ENCODE peak calls at places on chromosomes 3 and 15, in five cellular contexts. W is GM23248, L is HCT116, S is neural progenitor cell, J is PC-9. T is an unnamed sample.

GRCh38 chr3:27729748-27730611 is 7.9 kb upstream of the EOMES start:
- DNase-seq in W (peak), L (no peak), S (peak), J (no peak), T (no peak)

GRCh38 chr3:31242026-31242455 is 290.7 kb upstream of the STT3B start:
- DNase-seq in W (no peak), L (no peak), S (no peak), J (no peak), T (no peak)

GRCh38 chr3:45864760-45865567 is 21.4 kb upstream of the CCR9 start:
- DNase-seq in W (no peak), L (no peak), S (no peak), J (no peak), T (no peak)

GRCh38 chr3:123229145-123229544 is 27.4 kb downstream of the SEC22A start:
- DNase-seq in W (peak), L (no peak), S (no peak), J (no peak), T (no peak)

GRCh38 chr15:97978408-97979130 is 18.1 kb downstream of the ARRDC4 start:
- DNase-seq in W (peak), L (no peak), S (no peak), J (no peak), T (no peak)

GRCh38 chr3:64022451-64023186 is 675 bp downstream of the PSMD6 start:
- DNase-seq in W (peak), L (no peak), S (no peak), J (no peak), T (no peak)

GRCh38 chr3:38722760-38723568 is 73.5 kb upstream of the SCN5A start:
- DNase-seq in W (peak), L (no peak), S (no peak), J (no peak), T (no peak)

GRCh38 chr3:164748626-164749025 is 329.7 kb downstream of the SI start:
- DNase-seq in W (peak), L (no peak), S (no peak), J (no peak), T (no peak)

GRCh38 chr15:66232267-66232625 is 21.3 kb downstream of the MEGF11 start:
- DNase-seq in W (no peak), L (no peak), S (no peak), J (no peak), T (no peak)

GRCh38 chr15:68228971-68229385 is 550 bp downstream of the CLN6 start:
- DNase-seq in W (peak), L (no peak), S (no peak), J (no peak), T (peak)

DNA sequence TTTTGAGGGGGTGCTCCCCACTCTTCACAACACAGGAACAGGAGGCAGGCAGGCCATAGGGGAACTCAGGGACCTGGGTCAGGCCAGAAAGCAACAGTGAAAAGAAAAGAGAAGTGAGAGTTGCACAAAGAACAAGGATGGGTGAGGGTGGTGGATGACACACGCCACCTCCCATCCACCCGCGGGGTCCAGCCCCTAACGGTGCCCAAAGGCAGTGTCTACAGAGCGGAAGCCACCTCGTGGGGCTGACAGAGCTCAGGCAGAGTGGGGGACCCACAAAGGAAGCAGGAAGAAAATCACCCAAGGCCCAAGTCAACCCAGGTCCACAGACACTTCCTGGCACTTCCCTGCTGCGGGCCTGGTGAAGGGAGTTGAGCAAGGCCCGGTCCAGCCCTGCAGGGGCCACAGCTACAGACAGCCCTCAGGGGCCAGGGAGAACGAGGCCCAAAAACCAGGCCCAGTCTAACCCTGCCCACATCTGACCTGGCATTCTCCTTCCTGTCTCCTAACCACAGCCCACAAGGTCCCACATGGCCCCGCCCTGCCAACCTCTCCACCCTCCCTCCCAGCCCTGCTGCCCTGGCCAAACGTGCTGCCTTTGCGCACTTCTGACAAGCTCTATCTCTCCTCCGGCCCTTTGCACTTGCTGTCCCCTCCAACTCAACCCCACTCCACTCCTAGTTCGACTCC is 5.9 kb downstream of the NUP210 start:
- DNase-seq in W (no peak), L (no peak), S (no peak), J (peak), T (peak)
- H3K4me2 ChIP-seq in W (no peak), L (peak), S (no peak), J (peak), T (peak)

GRCh38 chr3:43506644-43507043 is 115.2 kb downstream of the ANO10 start:
- DNase-seq in W (no peak), L (no peak), S (no peak), J (no peak), T (no peak)

GRCh38 chr3:43503067-43503728 is 118.6 kb downstream of the ANO10 start:
- DNase-seq in W (peak), L (peak), S (peak), J (no peak), T (peak)

DNA sequence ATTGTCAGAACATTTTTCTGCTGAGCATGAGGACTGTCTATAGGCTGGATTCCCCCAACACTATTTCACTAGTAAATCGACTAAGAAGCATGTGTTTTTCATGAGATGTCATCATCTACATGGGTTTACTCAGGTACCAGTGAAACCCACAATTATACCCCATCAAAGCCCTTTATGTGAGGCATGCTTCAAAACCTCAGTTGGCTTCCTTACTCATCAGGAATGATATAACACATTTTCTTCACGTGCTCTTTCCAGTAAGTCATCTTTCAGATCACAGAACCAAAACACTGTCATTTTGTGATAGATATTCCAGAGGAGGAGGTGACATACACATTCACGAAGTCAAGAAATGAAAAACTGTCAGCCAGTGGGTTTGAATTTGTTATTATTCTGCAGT is 116.5 kb downstream of the ANO10 start:
- DNase-seq in W (peak), L (no peak), S (no peak), J (no peak), T (no peak)
- H3K4me2 ChIP-seq in W (peak), L (no peak), S (no peak), J (no peak), T (no peak)

DNA sequence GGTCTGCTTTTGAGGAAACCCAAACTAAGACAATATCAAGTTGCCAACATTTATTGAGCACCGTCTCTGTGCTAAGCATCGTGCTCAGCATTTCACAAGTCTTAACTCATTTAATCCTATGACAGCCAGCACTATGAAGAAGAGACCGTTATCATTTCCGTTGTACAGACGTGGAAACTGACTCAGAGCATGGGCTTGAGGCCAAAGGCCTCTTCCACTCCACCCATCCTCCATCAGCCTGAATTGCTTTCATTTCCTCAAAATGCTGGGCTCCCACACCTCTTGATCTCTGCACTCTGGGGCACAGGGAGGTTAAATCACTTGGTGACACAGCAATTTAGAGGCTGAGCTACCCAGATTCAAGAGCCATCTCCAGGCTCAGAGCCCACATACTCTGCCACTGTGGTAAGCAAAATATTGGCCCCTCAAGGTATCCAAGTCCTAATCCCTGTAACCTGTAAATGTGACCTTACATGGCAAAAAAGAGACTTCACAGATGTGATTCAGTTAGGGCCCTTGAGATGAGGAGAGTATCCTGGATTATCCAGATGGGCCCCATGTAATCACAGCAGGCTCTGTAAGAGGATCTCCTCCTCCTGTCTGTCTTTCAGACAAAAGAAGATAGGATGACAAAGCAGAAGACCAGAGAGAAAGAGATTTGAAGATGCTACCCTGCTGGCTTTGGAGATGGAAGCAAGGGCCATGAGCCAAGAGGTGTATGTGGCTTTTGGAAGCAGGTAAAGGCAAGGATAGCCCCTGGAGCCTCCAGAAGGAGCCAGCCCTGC is 24.3 kb upstream of the FLNB start:
- DNase-seq in W (peak), L (no peak), S (peak), J (peak), T (peak)
- H3K4me2 ChIP-seq in W (peak), L (peak), S (peak), J (peak), T (peak)

GRCh38 chr15:86919581-86919980 is 839.9 kb downstream of the AGBL1 start:
- DNase-seq in W (no peak), L (no peak), S (no peak), J (no peak), T (no peak)

GRCh38 chr15:86915811-86916331 is 836.2 kb downstream of the AGBL1 start:
- DNase-seq in W (peak), L (no peak), S (peak), J (no peak), T (peak)

GRCh38 chr15:86911022-86911421 is 831.4 kb downstream of the AGBL1 start:
- DNase-seq in W (no peak), L (no peak), S (no peak), J (no peak), T (no peak)

DNA sequence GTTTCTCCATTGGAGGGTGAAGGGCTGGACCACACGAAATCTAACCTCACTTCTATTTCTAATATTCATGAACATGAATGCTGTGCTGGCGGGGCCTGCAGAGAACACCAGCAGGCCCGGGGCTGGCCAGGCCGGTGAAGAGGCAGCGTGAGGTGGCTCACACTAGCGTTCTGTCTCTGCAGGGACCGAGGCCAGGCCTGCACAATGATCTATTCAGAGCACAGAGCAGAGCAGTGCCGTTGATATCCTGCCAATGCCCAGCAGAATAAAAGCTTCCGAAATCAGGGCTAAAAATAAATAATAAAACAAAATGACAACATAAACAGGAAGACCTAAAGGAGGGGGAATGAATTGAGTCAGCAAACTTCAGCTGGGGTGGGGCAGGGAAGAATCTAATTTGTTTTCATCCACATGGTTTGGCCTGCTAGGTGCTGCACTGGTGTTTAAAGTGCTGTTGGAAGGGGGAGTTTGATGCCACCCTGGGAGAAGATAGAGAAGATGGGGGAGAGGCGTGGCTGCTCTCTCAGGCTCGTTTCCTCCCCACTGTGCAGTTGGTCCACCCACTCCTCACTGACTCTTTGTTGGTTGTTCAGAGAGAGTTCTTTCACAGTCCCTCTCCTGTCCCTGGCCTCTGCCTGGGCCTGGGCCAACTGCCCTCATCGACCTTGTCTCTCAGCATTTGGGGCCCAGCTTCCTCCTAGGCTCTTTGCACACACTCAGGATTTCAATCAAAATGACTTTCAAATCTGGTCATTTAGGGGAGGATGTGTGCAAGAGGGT is 837.2 kb downstream of the AGBL1 start:
- DNase-seq in W (no peak), L (no peak), S (peak), J (no peak), T (no peak)
- H3K4me2 ChIP-seq in W (no peak), L (no peak), S (no peak), J (no peak), T (no peak)

GRCh38 chr3:99940350-99940749 is 122.7 kb downstream of the CMSS1 start:
- DNase-seq in W (no peak), L (no peak), S (no peak), J (no peak), T (no peak)

GRCh38 chr3:99947356-99947755 is 129.7 kb downstream of the CMSS1 start:
- DNase-seq in W (no peak), L (no peak), S (no peak), J (no peak), T (no peak)

GRCh38 chr3:99941211-99941610 is 123.5 kb downstream of the CMSS1 start:
- DNase-seq in W (no peak), L (no peak), S (no peak), J (no peak), T (no peak)

GRCh38 chr3:99945328-99945995 is 127.8 kb downstream of the CMSS1 start:
- DNase-seq in W (peak), L (no peak), S (no peak), J (no peak), T (no peak)

DNA sequence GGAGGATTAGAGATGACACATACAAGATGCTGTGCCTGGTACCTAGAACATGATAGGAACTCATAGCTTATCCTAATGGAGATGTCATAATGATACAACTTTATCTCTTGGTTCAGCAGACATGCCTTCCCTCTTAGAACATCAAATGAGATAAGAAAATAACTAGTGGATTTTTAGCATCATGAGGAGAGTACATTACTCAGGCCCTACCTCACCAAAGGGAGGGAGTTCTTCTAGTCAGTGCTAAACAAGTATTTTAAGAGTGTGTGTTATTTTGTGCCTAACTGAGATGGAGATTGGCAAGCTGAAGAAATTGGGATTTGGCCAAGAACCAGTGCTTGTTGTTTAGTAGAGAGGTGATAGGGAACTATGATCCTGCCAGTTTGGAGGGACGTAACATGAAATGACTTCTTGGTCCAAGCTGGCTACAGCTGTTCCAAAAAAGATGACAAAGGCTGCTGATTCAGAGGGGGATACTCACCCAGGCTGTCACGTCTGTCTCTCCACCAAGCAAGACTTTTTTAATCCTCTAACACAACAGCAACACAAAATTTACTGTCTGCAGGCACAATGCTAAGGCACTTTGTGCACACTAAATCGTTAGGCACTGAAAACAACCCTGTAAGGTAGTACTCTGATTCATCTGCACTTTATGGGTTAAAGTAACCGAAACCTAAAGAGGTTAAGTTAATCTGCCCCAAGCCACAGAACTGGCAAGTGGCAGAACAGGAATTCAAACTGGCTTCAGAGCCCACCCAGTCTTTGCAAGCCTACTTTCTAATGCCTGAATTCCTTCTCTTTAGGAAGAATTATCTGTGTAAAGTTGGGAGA is 126.5 kb downstream of the CMSS1 start:
- DNase-seq in W (no peak), L (no peak), S (peak), J (no peak), T (no peak)
- H3K4me2 ChIP-seq in W (no peak), L (no peak), S (no peak), J (peak), T (no peak)

DNA sequence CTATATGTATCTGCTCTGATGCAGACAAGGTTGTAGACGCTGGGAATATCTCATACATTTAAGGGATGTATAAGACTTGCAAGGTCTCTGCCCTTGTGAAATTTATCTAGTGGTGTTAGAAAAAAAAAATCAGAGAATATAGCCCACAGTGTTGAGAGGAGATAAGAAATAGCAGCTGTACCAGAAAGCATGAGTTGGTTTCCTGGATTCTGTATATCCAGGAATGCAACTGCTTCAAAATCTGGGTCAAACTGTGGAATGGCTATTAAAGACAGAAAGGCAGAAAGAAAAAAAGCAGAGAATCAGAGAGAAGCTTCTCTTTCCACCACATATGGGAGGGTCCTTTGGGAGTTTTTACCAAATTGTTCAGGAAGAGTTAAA is 1.5 kb upstream of the TMEM212 start:
- DNase-seq in W (peak), L (no peak), S (no peak), J (no peak), T (no peak)
- H3K4me2 ChIP-seq in W (no peak), L (no peak), S (no peak), J (no peak), T (no peak)

GRCh38 chr15:70487380-70487725 is 276.0 kb downstream of the UACA start:
- DNase-seq in W (no peak), L (no peak), S (no peak), J (no peak), T (no peak)
- H3K4me2 ChIP-seq in W (peak), L (no peak), S (no peak), J (peak), T (no peak)

GRCh38 chr3:186209810-186210752 is 101.2 kb upstream of the ETV5 start:
- DNase-seq in W (peak), L (no peak), S (peak), J (peak), T (no peak)

GRCh38 chr3:186213946-186214345 is 105.1 kb upstream of the ETV5 start:
- DNase-seq in W (no peak), L (no peak), S (no peak), J (no peak), T (no peak)

GRCh38 chr3:186212611-186213010 is 103.7 kb upstream of the ETV5 start:
- DNase-seq in W (no peak), L (no peak), S (no peak), J (no peak), T (no peak)

GRCh38 chr3:186208328-186208989 is 99.6 kb upstream of the ETV5 start:
- DNase-seq in W (no peak), L (no peak), S (no peak), J (no peak), T (peak)

DNA sequence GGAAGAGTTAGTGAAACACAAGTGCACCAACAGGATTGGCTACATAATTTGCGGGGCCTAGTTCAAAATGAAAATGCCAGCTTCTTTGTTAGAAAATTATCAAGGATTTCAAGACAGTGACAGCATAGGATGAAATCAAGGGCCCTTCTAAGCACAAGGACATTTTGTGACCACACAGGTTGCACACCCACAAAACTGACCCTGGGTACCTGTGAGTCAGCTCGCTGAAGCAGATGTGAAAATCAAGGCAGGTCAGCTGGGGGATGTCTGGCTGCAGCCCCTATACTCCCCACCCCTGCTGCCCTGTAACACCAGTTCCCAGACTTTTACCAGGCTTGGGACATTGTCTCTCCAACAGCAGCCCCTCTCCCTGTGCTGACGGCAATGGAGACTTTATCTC is 102.2 kb upstream of the ETV5 start:
- DNase-seq in W (no peak), L (no peak), S (no peak), J (no peak), T (no peak)
- H3K4me2 ChIP-seq in W (no peak), L (no peak), S (no peak), J (no peak), T (no peak)

GRCh38 chr3:141402476-141403171 is 34.3 kb downstream of the ZBTB38 start:
- DNase-seq in W (peak), L (no peak), S (peak), J (peak), T (peak)

GRCh38 chr3:141401095-141401494 is 32.8 kb downstream of the ZBTB38 start:
- DNase-seq in W (no peak), L (no peak), S (no peak), J (no peak), T (no peak)

GRCh38 chr3:141399979-141400971 is 32.0 kb downstream of the ZBTB38 start:
- DNase-seq in W (peak), L (no peak), S (peak), J (no peak), T (no peak)

GRCh38 chr3:141403576-141403975 is 35.3 kb downstream of the ZBTB38 start:
- DNase-seq in W (no peak), L (no peak), S (no peak), J (no peak), T (no peak)

GRCh38 chr3:141401584-141402475 is 33.5 kb downstream of the ZBTB38 start:
- DNase-seq in W (peak), L (no peak), S (peak), J (peak), T (peak)
- H3K4me2 ChIP-seq in W (peak), L (peak), S (peak), J (peak), T (peak)

T was measured in Karpas-422.